ENCODE peak calls at places on chromosomes 16 and 17, in nine cellular contexts. K is fibroblast of the aortic adventitia; X is adrenal gland; W is transverse colon; U is mammary epithelial cell; I is epithelial cell of esophagus; T is cardiac fibroblast; Z is CD8-positive, alpha-beta T cell; R is cardiac muscle cell. E is an unnamed sample.

GRCh38 chr17:61200349-61200735 is 199.3 kb upstream of the TBX2 start:
- DNase-seq in T (no peak), K (no peak), U (no peak), W (no peak), I (no peak), X (no peak), Z (no peak), R (no peak), E (no peak)

GRCh38 chr16:72124761-72125634 is 31.4 kb downstream of the DHX38 start:
- DNase-seq in W (peak; percentile 80), R (peak; percentile 75), K (peak; percentile 82), X (peak; percentile 76), T (peak; percentile 88), Z (peak; percentile 73), I (peak; percentile 77), U (peak; percentile 51), E (peak; percentile 76)

GRCh38 chr17:41492771-41493170 is 3.1 kb upstream of the KRT36 start:
- DNase-seq in Z (no peak), R (peak; percentile 33), U (no peak), T (peak; percentile 82), I (no peak), W (peak; percentile 32), X (no peak), K (peak; percentile 59), E (no peak)

GRCh38 chr17:82709024-82709675 is 7.4 kb upstream of the FN3KRP start:
- DNase-seq in Z (no peak), T (no peak), R (no peak), W (no peak), X (no peak), I (no peak), U (no peak), K (no peak), E (no peak)

GRCh38 chr17:5825717-5826330 is 241.5 kb upstream of the NLRP1 start:
- DNase-seq in I (peak; percentile 54), R (no peak), U (no peak), W (no peak), Z (no peak), K (no peak), X (no peak), T (no peak), E (no peak)

GRCh38 chr16:4795181-4795827 is at the start of gene SMIM22:
- DNase-seq in R (no peak), U (no peak), I (no peak), W (peak; percentile 83), K (no peak), T (no peak), X (no peak), Z (no peak), E (no peak)

GRCh38 chr17:3966720-3967363 is 2.6 kb upstream of the ATP2A3 start:
- DNase-seq in X (no peak), R (no peak), U (no peak), Z (no peak), K (no peak), W (peak; percentile 88), T (no peak), I (no peak), E (no peak)

GRCh38 chr17:20084621-20085282 is 75.6 kb downstream of the SPECC1 start:
- DNase-seq in X (no peak), I (no peak), K (no peak), U (no peak), W (no peak), R (no peak), T (no peak), Z (no peak), E (no peak)

GRCh38 chr17:39095309-39095686 is 56.1 kb downstream of the PLXDC1 start:
- DNase-seq in K (peak; percentile 58), I (no peak), R (no peak), U (no peak), T (peak; percentile 36), X (no peak), Z (no peak), W (no peak), E (no peak)

GRCh38 chr17:16273929-16274339 is 56.9 kb downstream of the PIGL start:
- DNase-seq in R (no peak), I (no peak), T (no peak), W (no peak), X (no peak), K (no peak), U (no peak), Z (no peak), E (no peak)

GRCh38 chr16:71817690-71818089 is 9.1 kb upstream of the AP1G1 start:
- DNase-seq in W (no peak), K (no peak), T (no peak), X (no peak), U (peak; percentile 41), Z (no peak), I (no peak), R (no peak), E (no peak)

GRCh38 chr17:77116371-77116860 is 24.4 kb upstream of the SEC14L1 start:
- DNase-seq in U (no peak), I (no peak), W (no peak), R (no peak), Z (no peak), K (no peak), T (no peak), X (no peak), E (no peak)

GRCh38 chr17:81810476-81810875 is 6.5 kb downstream of the GCGR start:
- DNase-seq in T (no peak), R (no peak), I (no peak), U (no peak), W (no peak), X (no peak), K (no peak), Z (no peak), E (no peak)

GRCh38 chr17:21129023-21129681 is 2.4 kb downstream of the DHRS7B start:
- DNase-seq in W (no peak), R (peak; percentile 54), X (peak; percentile 42), Z (no peak), U (no peak), I (peak; percentile 54), T (peak; percentile 79), K (peak; percentile 81), E (no peak)

GRCh38 chr17:65431116-65431515 is 130.3 kb downstream of the AXIN2 start:
- DNase-seq in Z (no peak), U (no peak), I (no peak), K (no peak), W (no peak), X (no peak), R (no peak), T (no peak), E (no peak)

GRCh38 chr16:49748322-49748721 is 107.6 kb downstream of the ZNF423 start:
- DNase-seq in R (no peak), I (no peak), W (no peak), Z (no peak), X (peak; percentile 32), K (peak; percentile 53), U (no peak), T (peak; percentile 64), E (no peak)

GRCh38 chr17:7636192-7636591 is 6.3 kb downstream of the SHBG start:
- DNase-seq in R (no peak), T (no peak), X (no peak), W (no peak), I (no peak), K (no peak), Z (no peak), U (no peak), E (no peak)

GRCh38 chr17:8147805-8148404 is 4.3 kb downstream of the PER1 start:
- DNase-seq in X (no peak), U (no peak), T (no peak), Z (no peak), R (no peak), I (no peak), W (no peak), K (no peak), E (no peak)

GRCh38 chr17:64386412-64387144 is 4.1 kb downstream of the PECAM1 start:
- DNase-seq in K (peak; percentile 49), U (no peak), Z (no peak), R (no peak), X (no peak), I (no peak), W (no peak), T (peak; percentile 34), E (no peak)

GRCh38 chr17:41377546-41377945 is 4.6 kb downstream of the KRT34 start:
- DNase-seq in Z (no peak), T (no peak), W (no peak), K (no peak), I (peak; percentile 25), U (no peak), X (no peak), R (no peak), E (no peak)

GRCh38 chr16:53087101-53087500 is 32.3 kb downstream of the CHD9 start:
- DNase-seq in I (no peak), R (no peak), W (no peak), X (no peak), U (no peak), Z (no peak), K (peak; percentile 64), T (peak; percentile 39), E (no peak)

GRCh38 chr17:17236295-17237025 is 508 bp downstream of the FLCN start:
- DNase-seq in U (peak; percentile 50), T (peak; percentile 11), K (peak; percentile 29), I (peak; percentile 42), R (no peak), W (peak; percentile 34), Z (no peak), X (no peak), E (no peak)

GRCh38 chr16:11354733-11355574 is 9.7 kb downstream of the RMI2 start:
- DNase-seq in T (peak; percentile 62), U (no peak), X (peak; percentile 56), I (no peak), R (no peak), W (peak; percentile 28), Z (peak; percentile 74), K (peak; percentile 75), E (peak; percentile 78)
- TF ChIP-seq CTCF in T (no peak), U (no peak), X (no peak), I (no peak), R (no peak), W (no peak), Z (no peak), K (no peak), E (peak; percentile 18)

GRCh38 chr17:78986048-78986648 is 6.4 kb upstream of the LGALS3BP start:
- DNase-seq in Z (no peak), T (peak; percentile 82), I (no peak), R (no peak), W (peak; percentile 53), U (no peak), K (peak; percentile 70), X (peak; percentile 82), E (peak; percentile 70)
- TF ChIP-seq CTCF in Z (peak; percentile 32), T (peak; percentile 40), I (no peak), R (peak; percentile 54), W (peak; percentile 48), U (no peak), K (peak; percentile 55), X (peak; percentile 41), E (no peak)

GRCh38 chr16:88309905-88310259 is 72.9 kb upstream of the ZNF469 start:
- DNase-seq in U (no peak), W (no peak), K (no peak), T (no peak), I (no peak), Z (no peak), R (no peak), X (no peak), E (no peak)
- TF ChIP-seq CTCF in U (no peak), W (peak; percentile 12), K (peak; percentile 12), T (no peak), I (peak; percentile 7), Z (no peak), R (peak; percentile 12), X (no peak), E (no peak)

DNA sequence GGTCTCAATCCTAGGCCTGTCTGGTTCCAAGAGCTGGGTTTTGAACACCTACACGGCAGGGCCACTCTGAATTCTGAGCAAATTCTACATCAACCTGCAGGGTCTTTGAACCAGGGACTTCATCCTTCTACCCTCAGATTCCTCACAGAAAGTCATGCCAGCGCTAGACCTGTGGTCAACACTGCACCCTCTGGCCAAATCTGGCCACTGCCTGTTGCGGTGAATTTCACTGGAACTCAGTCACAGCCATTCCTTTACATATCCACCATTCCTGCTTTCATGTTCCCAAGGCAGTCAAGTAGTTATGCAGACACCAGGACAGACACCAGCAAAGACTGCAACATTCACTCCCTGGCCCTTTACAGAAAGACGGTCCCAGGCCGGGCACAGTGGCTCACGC is 144.6 kb downstream of the C16orf95 start:
- DNase-seq in I (no peak), K (no peak), R (no peak), T (no peak), W (no peak), U (no peak), Z (no peak), X (no peak), E (no peak)
- TF ChIP-seq CTCF in I (no peak), K (peak; percentile 24), R (peak; percentile 15), T (peak; percentile 12), W (no peak), U (no peak), Z (no peak), X (no peak), E (no peak)